ENCODE peak calls at places on chromosomes 13 and 19, in ten cellular contexts. J, T, L, P, S, A, B, W, C and Q are unnamed samples.

GRCh38 chr13:61913183-61913582 is 497.5 kb upstream of the PCDH20 start:
- DNase-seq in S (no peak), B (no peak), A (no peak), J (no peak), P (no peak), L (no peak), C (no peak), W (no peak), T (no peak), Q (no peak)

GRCh38 chr13:77084755-77085154 is 57.8 kb upstream of the FBXL3 start:
- DNase-seq in A (no peak), W (no peak), B (no peak), L (no peak), C (no peak), S (no peak), T (no peak), P (no peak), J (no peak), Q (no peak)

GRCh38 chr13:22454586-22454985 is 726.2 kb upstream of the SGCG start:
- DNase-seq in J (no peak), T (no peak), C (no peak), P (no peak), L (no peak), A (no peak), W (no peak), S (no peak), B (peak), Q (peak)

GRCh38 chr19:38284422-38284821 is 19.6 kb upstream of the C19orf33 start:
- DNase-seq in S (no peak), C (no peak), P (no peak), T (no peak), B (no peak), A (no peak), J (peak), W (no peak), L (no peak), Q (no peak)

GRCh38 chr13:41470187-41470586 is 12.8 kb downstream of the RGCC start:
- DNase-seq in B (no peak), A (no peak), P (no peak), T (no peak), J (no peak), L (no peak), W (no peak), C (no peak), S (no peak), Q (no peak)

GRCh38 chr13:89393758-89394157 is 1722.6 kb downstream of the SLITRK5 start:
- DNase-seq in A (no peak), P (no peak), J (no peak), W (no peak), S (no peak), L (no peak), C (no peak), T (no peak), B (no peak), Q (no peak)

GRCh38 chr19:46713781-46714522 is 3.0 kb downstream of the PRKD2 start:
- DNase-seq in T (peak), C (peak), W (peak), P (peak), A (peak), S (peak), B (peak), J (peak), L (peak), Q (peak)

GRCh38 chr13:98780451-98780850 is 28.0 kb upstream of the SLC15A1 start:
- DNase-seq in L (no peak), W (no peak), C (no peak), B (no peak), T (no peak), S (no peak), A (no peak), J (no peak), P (no peak), Q (no peak)

GRCh38 chr13:49664606-49665005 is 26.7 kb downstream of the EBPL start:
- DNase-seq in T (no peak), J (no peak), B (no peak), A (no peak), W (no peak), S (no peak), P (no peak), L (no peak), C (no peak), Q (no peak)

GRCh38 chr13:20405691-20406090 is 120.0 kb downstream of the CRYL1 start:
- DNase-seq in T (no peak), P (no peak), B (no peak), W (peak), C (no peak), A (no peak), J (no peak), S (no peak), L (no peak), Q (no peak)

GRCh38 chr19:31301306-31301980 is 47.8 kb downstream of the TSHZ3 start:
- DNase-seq in C (peak), P (no peak), J (no peak), B (no peak), L (peak), T (no peak), S (no peak), A (no peak), W (no peak), Q (no peak)

GRCh38 chr13:60018536-60018935 is 145.2 kb downstream of the DIAPH3 start:
- DNase-seq in B (no peak), T (no peak), W (no peak), J (no peak), P (no peak), C (no peak), S (no peak), L (no peak), A (no peak), Q (no peak)

GRCh38 chr13:45325806-45326205 is 15.2 kb downstream of the TPT1 start:
- DNase-seq in B (peak), W (no peak), C (no peak), T (peak), J (peak), A (peak), S (peak), L (no peak), P (no peak), Q (peak)

GRCh38 chr13:106649495-106649894 is 81.6 kb upstream of the ARGLU1 start:
- DNase-seq in P (no peak), J (no peak), C (no peak), B (no peak), L (no peak), W (no peak), A (peak), T (no peak), S (no peak), Q (peak)

GRCh38 chr13:45626731-45627374 is 11.3 kb upstream of the ERICH6B start:
- DNase-seq in S (no peak), L (no peak), J (peak), C (no peak), W (no peak), T (no peak), A (no peak), B (no peak), P (no peak), Q (no peak)

GRCh38 chr13:79830945-79831344 is 350.0 kb downstream of the NDFIP2 start:
- DNase-seq in C (no peak), J (no peak), L (no peak), A (no peak), B (no peak), T (no peak), S (no peak), P (no peak), W (no peak), Q (no peak)

GRCh38 chr13:107079423-107080099 is 511.6 kb upstream of the ARGLU1 start:
- DNase-seq in S (no peak), L (no peak), A (no peak), J (no peak), W (no peak), P (no peak), T (no peak), C (no peak), B (no peak), Q (no peak)

GRCh38 chr13:19181621-19182485 is at the start of gene TUBA3C:
- DNase-seq in J (no peak), S (no peak), W (no peak), P (peak), T (no peak), C (no peak), B (no peak), A (no peak), L (no peak), Q (no peak)

GRCh38 chr13:52892925-52893324 is 44.5 kb upstream of the PCDH8 start:
- DNase-seq in C (no peak), P (no peak), S (no peak), B (no peak), W (no peak), J (no peak), L (no peak), A (no peak), T (no peak), Q (peak)

GRCh38 chr13:83065136-83065535 is 817.1 kb downstream of the SLITRK1 start:
- DNase-seq in A (peak), C (no peak), B (peak), L (peak), T (peak), J (no peak), P (peak), S (no peak), W (no peak), Q (no peak)

DNA sequence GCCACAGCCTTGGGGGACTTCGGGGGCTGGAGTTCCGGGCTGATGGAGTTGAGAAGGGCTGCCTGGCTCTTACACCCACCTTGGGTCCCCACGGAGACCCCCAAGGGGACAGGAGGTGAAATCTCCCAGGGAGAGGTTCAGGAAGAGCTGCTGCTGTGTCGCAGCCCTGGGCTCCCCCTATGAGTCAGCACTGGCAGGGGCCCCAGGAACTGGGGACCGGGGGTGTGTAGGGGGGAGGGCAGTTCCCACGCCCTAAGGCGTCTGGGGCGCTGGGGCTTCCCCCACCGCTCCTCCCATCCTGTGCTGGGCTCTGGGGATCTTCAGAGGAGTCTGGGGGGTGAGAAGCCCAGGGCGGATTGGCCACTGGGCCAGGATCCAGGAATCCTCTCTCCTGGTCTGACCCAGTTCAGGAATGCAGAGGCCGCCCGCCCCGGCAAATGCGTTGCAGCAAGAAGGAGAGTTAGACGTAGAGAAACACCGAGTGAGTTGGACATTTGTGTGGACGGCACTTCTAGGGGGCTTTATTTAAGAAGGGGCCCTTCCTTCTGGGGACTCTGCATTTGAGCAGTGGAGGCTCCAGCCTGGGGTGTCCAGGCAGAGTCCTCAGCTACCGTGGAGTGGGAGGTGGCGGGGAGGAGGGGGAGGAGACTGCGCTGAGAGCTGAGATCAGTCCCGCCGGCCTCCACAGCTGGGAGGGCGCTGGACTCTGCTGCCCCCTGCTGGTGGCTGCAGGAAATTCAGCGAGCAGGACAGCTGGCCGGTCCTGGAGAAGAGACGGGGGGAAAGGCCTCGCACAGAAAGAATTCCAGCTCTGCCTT is 15.0 kb upstream of the NANOS3 start:
- DNase-seq in A (peak), L (peak), P (peak), S (peak), W (peak), T (peak), C (peak), J (peak), B (peak), Q (peak)
- TF ChIP-seq POLR2A in A (peak), L (peak), P (peak), S (peak), W (no peak), T (peak), C (peak), J (no peak), B (peak), Q (peak)

DNA sequence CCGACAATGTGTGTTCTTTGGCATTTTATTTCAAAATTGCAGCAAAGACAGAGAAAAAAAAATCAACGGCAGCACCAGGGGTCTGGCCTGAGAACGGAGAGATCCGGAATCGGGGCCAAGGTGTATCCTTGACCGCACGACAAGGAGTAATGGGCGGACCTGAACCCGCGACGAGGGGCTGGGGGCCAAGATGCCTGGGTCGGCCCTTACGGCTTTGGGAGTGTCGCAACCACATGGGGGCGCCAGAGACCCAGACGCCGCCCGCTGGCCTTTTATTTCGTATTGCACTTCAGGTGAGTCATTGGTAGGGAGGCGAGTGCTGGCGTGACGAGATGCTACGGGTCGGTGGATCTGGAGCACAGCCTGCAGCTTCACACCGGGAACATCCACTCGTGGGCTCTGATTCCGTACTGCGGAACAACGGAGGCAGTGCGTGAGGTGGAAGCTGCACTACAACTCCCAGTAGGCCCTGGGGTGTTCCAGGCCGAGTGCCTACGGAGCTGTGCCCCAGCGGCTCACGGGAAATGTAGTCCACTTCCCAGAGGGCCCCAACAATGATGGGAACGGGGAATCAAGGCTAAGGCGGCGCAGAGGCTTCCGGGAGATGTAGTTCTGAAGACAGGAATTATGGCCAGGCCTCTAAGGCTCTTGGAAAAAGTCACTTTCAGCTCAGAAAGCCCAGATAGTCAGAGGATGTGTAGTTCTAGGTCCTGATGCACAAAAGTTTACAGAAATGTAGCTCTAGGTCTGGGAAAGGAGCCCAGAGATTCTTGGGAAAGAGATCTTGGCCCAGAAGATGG is 15.6 kb downstream of the BCAT2 start:
- DNase-seq in L (peak), A (peak), B (peak), T (peak), C (peak), S (peak), J (peak), P (peak), W (peak), Q (peak)
- TF ChIP-seq POLR2A in L (no peak), A (no peak), B (peak), T (no peak), C (no peak), S (peak), J (peak), P (no peak), W (no peak), Q (no peak)

GRCh38 chr19:39587496-39587895 is 14.8 kb upstream of the LGALS13 start:
- DNase-seq in P (no peak), L (no peak), A (no peak), S (no peak), J (no peak), W (no peak), B (no peak), C (no peak), T (no peak), Q (no peak)

GRCh38 chr19:39588066-39588465 is 14.3 kb upstream of the LGALS13 start:
- DNase-seq in W (no peak), J (no peak), C (no peak), L (no peak), S (no peak), B (no peak), T (no peak), A (no peak), P (no peak), Q (no peak)

GRCh38 chr19:39582891-39583625 is 19.3 kb upstream of the LGALS13 start:
- DNase-seq in C (no peak), T (no peak), W (no peak), L (no peak), P (no peak), J (no peak), A (no peak), B (no peak), S (no peak), Q (no peak)

DNA sequence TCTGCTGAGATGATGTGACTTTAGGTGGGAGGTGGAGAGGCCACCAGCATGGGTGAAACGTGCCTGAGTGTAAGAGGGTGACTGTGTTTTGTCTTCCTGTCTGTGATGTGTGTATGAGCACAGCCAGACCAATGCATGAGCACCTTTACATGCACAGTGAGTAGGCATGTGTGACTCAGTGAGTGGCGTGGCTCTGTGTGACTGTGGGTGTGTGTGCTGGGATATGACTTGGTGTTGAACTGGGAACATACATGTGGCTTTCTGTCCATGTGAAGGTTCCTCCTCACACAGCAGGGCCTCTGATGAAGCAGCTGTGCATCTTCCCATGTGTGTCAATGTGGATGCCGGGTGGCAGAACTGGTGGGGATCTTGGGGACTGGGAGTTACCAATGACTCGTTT is 19.9 kb upstream of the LGALS13 start:
- DNase-seq in L (no peak), S (no peak), J (no peak), B (no peak), W (no peak), A (no peak), C (no peak), T (no peak), P (no peak), Q (no peak)
- TF ChIP-seq POLR2A in L (no peak), S (no peak), J (no peak), B (no peak), W (no peak), A (no peak), C (no peak), T (no peak), P (no peak), Q (no peak)

GRCh38 chr13:105406551-105406950 is 1128.9 kb downstream of the EFNB2 start:
- DNase-seq in A (no peak), S (no peak), P (no peak), T (no peak), C (no peak), L (no peak), W (no peak), B (no peak), J (no peak), Q (no peak)

DNA sequence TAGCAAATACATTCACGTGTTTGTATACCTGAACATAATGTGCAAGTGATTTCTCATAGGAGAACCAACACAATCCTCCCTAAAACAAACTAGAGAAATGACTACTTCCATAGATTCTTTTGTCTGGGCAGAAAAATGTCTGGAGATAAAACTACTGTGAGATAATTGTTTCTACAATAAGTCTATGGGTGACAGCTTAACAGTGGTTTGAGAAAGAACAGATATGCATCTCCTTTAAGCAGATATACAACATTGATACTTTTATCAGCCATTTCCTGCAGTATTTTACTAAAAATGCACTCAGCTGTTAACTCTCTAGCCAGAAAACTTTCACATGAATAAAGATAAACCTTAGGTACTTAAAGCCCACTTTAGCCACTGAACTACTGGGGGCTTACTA is 1132.4 kb downstream of the EFNB2 start:
- DNase-seq in C (no peak), A (no peak), P (no peak), J (no peak), W (no peak), L (no peak), T (no peak), S (no peak), B (no peak), Q (no peak)
- TF ChIP-seq POLR2A in C (no peak), A (no peak), P (no peak), J (no peak), W (no peak), L (no peak), T (no peak), S (no peak), B (no peak), Q (no peak)

GRCh38 chr19:7868671-7869452 is 5.3 kb downstream of the PRR36 start:
- DNase-seq in W (peak), B (peak), S (peak), C (peak), J (peak), P (peak), L (no peak), A (peak), T (no peak), Q (peak)
- TF ChIP-seq POLR2A in W (no peak), B (peak), S (no peak), C (no peak), J (no peak), P (no peak), L (no peak), A (no peak), T (no peak), Q (no peak)

GRCh38 chr19:12035220-12036172 is at the start of gene ZNF433:
- DNase-seq in B (peak), T (peak), A (peak), J (peak), W (peak), P (peak), C (peak), L (peak), S (peak), Q (peak)
- TF ChIP-seq POLR2A in B (peak), T (peak), A (peak), J (peak), W (no peak), P (peak), C (peak), L (peak), S (peak), Q (peak)

GRCh38 chr19:2041686-2042484 is 9.2 kb downstream of the MKNK2 start:
- DNase-seq in C (peak), J (peak), W (peak), B (peak), L (peak), T (peak), S (peak), A (peak), P (peak), Q (no peak)
- TF ChIP-seq POLR2A in C (no peak), J (no peak), W (no peak), B (peak), L (no peak), T (peak), S (peak), A (no peak), P (no peak), Q (no peak)

DNA sequence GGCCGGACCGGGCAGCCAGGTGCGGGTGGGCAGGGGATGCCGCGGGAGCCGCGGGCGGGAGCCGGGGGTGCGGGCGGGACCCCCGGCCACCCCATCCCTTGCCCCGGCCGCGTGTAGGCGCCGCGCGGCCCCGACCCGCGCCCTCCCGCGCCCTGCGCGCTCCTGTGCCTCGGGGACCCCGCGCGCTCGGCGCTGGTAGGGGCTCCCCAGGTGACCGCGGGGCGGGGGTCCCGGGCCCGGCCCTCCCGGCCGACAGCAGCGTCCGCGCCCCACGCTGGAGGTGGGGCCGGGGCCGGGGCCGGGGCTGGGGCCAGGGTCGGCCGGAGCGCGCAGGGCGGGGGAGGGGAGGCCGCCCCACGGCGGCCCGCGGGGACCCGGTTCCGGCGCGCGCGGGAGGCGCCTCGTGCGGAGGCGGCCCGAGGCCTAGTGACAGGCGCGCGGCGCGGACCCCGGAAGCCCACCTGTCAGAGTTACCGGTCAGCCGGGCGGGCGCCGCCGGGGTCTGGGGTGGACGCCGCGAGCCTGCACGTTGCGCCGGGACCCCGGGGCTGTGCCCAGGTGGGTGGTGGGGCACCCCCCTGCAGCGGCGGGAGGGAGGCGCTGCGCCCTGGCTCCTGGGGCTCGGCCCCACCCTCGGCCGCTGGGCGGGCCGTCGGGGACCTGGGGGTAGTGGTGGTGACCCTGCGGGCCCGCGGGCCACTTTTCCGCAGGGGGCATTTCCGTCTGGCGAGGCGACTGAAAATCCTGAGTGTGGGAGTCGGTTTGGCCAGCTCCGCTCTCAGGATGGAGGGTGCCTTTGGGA is 518 bp downstream of the TFDP1 start:
- DNase-seq in B (no peak), T (no peak), J (no peak), C (peak), S (no peak), L (peak), W (peak), A (no peak), P (no peak), Q (peak)
- TF ChIP-seq POLR2A in B (no peak), T (no peak), J (no peak), C (no peak), S (no peak), L (no peak), W (no peak), A (no peak), P (no peak), Q (no peak)

GRCh38 chr19:55663846-55664536 is 9.2 kb downstream of the U2AF2 start:
- DNase-seq in J (no peak), C (no peak), S (no peak), L (no peak), A (no peak), P (no peak), W (no peak), B (no peak), T (no peak), Q (no peak)
- TF ChIP-seq POLR2A in J (no peak), C (no peak), S (no peak), L (no peak), A (no peak), P (no peak), W (no peak), B (no peak), T (no peak), Q (no peak)